ENCODE peak calls at places on chromosomes 2 and 18, in nine cellular contexts. T is IMR-90; W is PC-9; H is transverse colon; S is upper lobe of right lung; M is neural progenitor cell; N is effector memory CD4-positive, alpha-beta T cell; P is CD4-positive, alpha-beta memory T cell; X is SK-N-SH. L is an unnamed sample. For H3K27me3, the result is how much of the 10 kb centered on the place peaks cover.

GRCh38 chr2:96876811-96877437 is 7.0 kb upstream of the SEMA4C start:
- DNase-seq in T (no peak), W (no peak), H (no peak), S (no peak), M (no peak), N (no peak), P (no peak), X (no peak), L (no peak)

GRCh38 chr2:196798980-196799379 is 503 bp downstream of the GTF3C3 start:
- DNase-seq in T (no peak), W (no peak), H (no peak), S (no peak), M (peak), N (no peak), P (peak), X (peak), L (no peak)

GRCh38 chr2:203714112-203714511 is 7.7 kb downstream of the CD28 start:
- DNase-seq in T (no peak), W (no peak), H (no peak), S (no peak), M (no peak), N (no peak), P (no peak), X (no peak), L (no peak)

GRCh38 chr2:189115126-189115525 is 64.4 kb downstream of the COL5A2 start:
- DNase-seq in T (peak), W (no peak), H (no peak), S (no peak), M (no peak), N (no peak), P (no peak), X (no peak), L (no peak)

GRCh38 chr2:227717687-227718567 is at the start of gene SLC19A3:
- DNase-seq in T (peak), W (peak), H (peak), S (peak), M (peak), N (no peak), P (no peak), X (peak), L (peak)

GRCh38 chr2:120203341-120204021 is 19.7 kb downstream of the TMEM185B start:
- DNase-seq in T (no peak), W (no peak), H (no peak), S (peak), M (no peak), N (no peak), P (no peak), X (no peak), L (no peak)

GRCh38 chr2:8191427-8191826 is 490.4 kb upstream of the ID2 start:
- DNase-seq in T (peak), W (no peak), H (no peak), S (no peak), M (no peak), N (no peak), P (no peak), X (no peak), L (no peak)

GRCh38 chr18:10912790-10913560 is 236.4 kb downstream of the PIEZO2 start:
- DNase-seq in T (peak), W (no peak), H (no peak), S (no peak), M (no peak), N (no peak), P (no peak), X (no peak), L (no peak)

GRCh38 chr2:69695850-69696216 is 46.1 kb upstream of the ANXA4 start:
- DNase-seq in T (no peak), W (no peak), H (no peak), S (no peak), M (no peak), N (no peak), P (no peak), X (no peak), L (no peak)

GRCh38 chr2:23843051-23843976 is 83.6 kb downstream of the ATAD2B start:
- DNase-seq in T (peak), W (no peak), H (no peak), S (no peak), M (no peak), N (no peak), P (no peak), X (no peak), L (peak)

GRCh38 chr2:121650554-121650930 is 1.3 kb upstream of the CLASP1 start:
- DNase-seq in T (peak), W (peak), H (peak), S (no peak), M (peak), N (no peak), P (peak), X (peak), L (no peak)

GRCh38 chr18:22345733-22346132 is 72.0 kb downstream of the CTAGE1 start:
- DNase-seq in T (peak), W (no peak), H (no peak), S (no peak), M (no peak), N (no peak), P (no peak), X (no peak), L (no peak)

GRCh38 chr2:216680951-216681629 is 14.3 kb downstream of the IGFBP5 start:
- DNase-seq in T (peak), W (no peak), H (no peak), S (no peak), M (no peak), N (no peak), P (no peak), X (no peak), L (no peak)

GRCh38 chr2:182391443-182391842 is 35.4 kb downstream of the PDE1A start:
- DNase-seq in T (no peak), W (no peak), H (no peak), S (no peak), M (no peak), N (no peak), P (no peak), X (no peak), L (no peak)

GRCh38 chr2:182393361-182393760 is 33.5 kb downstream of the PDE1A start:
- DNase-seq in T (no peak), W (no peak), H (no peak), S (no peak), M (no peak), N (no peak), P (no peak), X (no peak), L (no peak)
- H3K27ac ChIP-seq in T (peak), W (no peak), H (no peak), S (no peak), M (no peak), N (no peak), P (no peak), X (no peak), L (no peak)

GRCh38 chr2:44957656-44958327 is 16.3 kb downstream of the SIX3 start:
- DNase-seq in T (no peak), W (no peak), H (no peak), S (no peak), M (no peak), N (no peak), P (no peak), X (no peak), L (no peak)

GRCh38 chr2:44954306-44954901 is 12.9 kb downstream of the SIX3 start:
- DNase-seq in T (no peak), W (no peak), H (no peak), S (no peak), M (no peak), N (no peak), P (no peak), X (no peak), L (no peak)

GRCh38 chr2:44954902-44955592 is 13.5 kb downstream of the SIX3 start:
- DNase-seq in T (no peak), W (no peak), H (no peak), S (no peak), M (peak), N (no peak), P (no peak), X (peak), L (no peak)

GRCh38 chr2:44956841-44957240 is 15.3 kb downstream of the SIX3 start:
- DNase-seq in T (no peak), W (no peak), H (no peak), S (no peak), M (no peak), N (no peak), P (no peak), X (no peak), L (no peak)

GRCh38 chr2:44955593-44956449 is 14.3 kb downstream of the SIX3 start:
- DNase-seq in T (peak), W (peak), H (peak), S (peak), M (peak), N (peak), P (peak), X (peak), L (peak)
- H3K4me3 ChIP-seq in T (no peak), W (peak), H (no peak), S (no peak), M (peak), N (no peak), P (no peak), X (peak), L (peak)

GRCh38 chr2:131036696-131037397 is 56.4 kb downstream of the FAM168B start:
- DNase-seq in T (no peak), W (no peak), H (no peak), S (no peak), M (no peak), N (no peak), P (no peak), X (no peak), L (no peak)

GRCh38 chr2:131035826-131036231 is 57.4 kb downstream of the FAM168B start:
- DNase-seq in T (no peak), W (no peak), H (no peak), S (no peak), M (no peak), N (no peak), P (no peak), X (peak), L (no peak)

GRCh38 chr2:131035112-131035825 is 58.0 kb downstream of the FAM168B start:
- DNase-seq in T (no peak), W (no peak), H (no peak), S (peak), M (no peak), N (no peak), P (no peak), X (peak), L (no peak)

GRCh38 chr2:131037398-131038257 is 55.6 kb downstream of the FAM168B start:
- DNase-seq in T (no peak), W (no peak), H (no peak), S (no peak), M (peak), N (no peak), P (no peak), X (peak), L (no peak)

DNA sequence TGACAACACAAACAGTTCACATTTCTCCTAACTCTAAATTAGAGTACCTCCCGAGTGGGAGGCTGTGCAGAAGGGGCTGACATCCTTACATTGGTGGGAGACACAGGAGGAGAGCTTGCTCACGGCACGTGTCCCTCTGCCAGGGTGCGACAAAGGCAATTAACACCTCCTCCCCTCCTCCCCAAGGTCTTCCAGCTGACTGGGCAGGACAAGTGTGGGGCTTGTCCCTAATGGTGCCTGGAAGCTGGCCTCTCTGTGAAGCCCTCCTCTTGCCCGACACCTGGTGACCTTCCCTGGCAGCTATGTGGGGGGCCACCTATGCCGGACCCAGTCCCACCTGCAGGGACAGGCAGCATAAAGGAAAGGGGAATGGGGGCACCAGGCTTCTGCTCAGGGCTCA is 57.0 kb downstream of the FAM168B start:
- DNase-seq in T (no peak), W (no peak), H (no peak), S (no peak), M (no peak), N (no peak), P (no peak), X (no peak), L (no peak)
- H3K27me3 ChIP-seq in T (under half), W (under half), H (half or more), S (under half), M (under half), N (under half), P (under half), X (under half), L (under half)

GRCh38 chr2:72956050-72956395 is 38.7 kb downstream of the EMX1 start:
- DNase-seq in T (no peak), W (no peak), H (no peak), S (no peak), M (no peak), N (no peak), P (no peak), X (no peak), L (no peak)

GRCh38 chr2:72955188-72956049 is 38.1 kb downstream of the EMX1 start:
- DNase-seq in T (no peak), W (no peak), H (no peak), S (no peak), M (peak), N (no peak), P (no peak), X (no peak), L (no peak)

GRCh38 chr2:72953976-72954375 is 36.7 kb downstream of the EMX1 start:
- DNase-seq in T (no peak), W (no peak), H (no peak), S (no peak), M (no peak), N (peak), P (peak), X (no peak), L (no peak)

GRCh38 chr2:72953528-72953927 is 36.2 kb downstream of the EMX1 start:
- DNase-seq in T (no peak), W (no peak), H (no peak), S (no peak), M (no peak), N (no peak), P (no peak), X (no peak), L (no peak)

DNA sequence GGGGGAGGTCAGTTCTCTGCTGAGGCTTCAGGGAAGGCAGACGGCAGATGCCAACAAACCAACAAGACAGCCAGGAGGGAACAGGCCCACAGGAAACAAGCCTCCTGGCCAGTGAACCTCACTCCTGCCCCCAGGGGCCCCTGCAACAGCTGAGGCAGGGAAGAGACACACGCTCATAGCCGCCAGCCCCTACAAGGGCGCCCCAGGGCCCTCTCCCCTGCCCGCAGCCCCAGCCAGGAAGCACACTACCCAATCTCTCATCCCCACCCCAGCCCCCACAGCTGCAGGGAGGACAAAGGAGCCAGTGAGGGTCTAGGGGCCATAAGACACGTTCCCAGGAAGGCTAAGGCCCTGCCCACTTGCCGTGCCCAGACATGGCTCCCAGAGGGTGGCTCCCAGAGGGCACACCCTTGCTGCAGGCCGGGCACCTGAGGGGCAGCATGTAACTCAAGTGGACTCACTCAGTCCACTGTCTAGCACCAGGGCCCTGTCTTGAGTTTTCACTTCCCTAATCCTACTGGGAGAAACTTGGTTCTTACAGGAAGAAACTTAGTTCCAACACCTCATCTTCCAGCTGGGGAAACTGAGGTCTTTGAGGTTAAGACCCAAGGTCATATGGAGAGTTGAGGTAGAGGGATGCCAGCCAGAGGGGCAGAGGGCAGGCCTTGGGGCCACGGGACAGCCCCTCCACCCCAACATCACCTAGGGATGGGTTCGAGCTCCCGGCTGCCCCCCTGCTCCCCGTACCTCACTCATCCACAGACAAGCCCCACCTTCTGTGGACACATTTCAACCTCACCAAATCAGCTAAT is 37.3 kb downstream of the EMX1 start:
- DNase-seq in T (no peak), W (no peak), H (no peak), S (no peak), M (peak), N (no peak), P (no peak), X (no peak), L (no peak)
- H3K27ac ChIP-seq in T (no peak), W (no peak), H (no peak), S (no peak), M (peak), N (no peak), P (peak), X (no peak), L (no peak)

GRCh38 chr2:231679906-231680283 is 28.4 kb upstream of the PTMA start:
- DNase-seq in T (no peak), W (no peak), H (no peak), S (no peak), M (peak), N (no peak), P (no peak), X (no peak), L (no peak)
- H3K4me3 ChIP-seq in T (no peak), W (peak), H (no peak), S (no peak), M (no peak), N (no peak), P (no peak), X (no peak), L (peak)

GRCh38 chr2:85753035-85753524 is 711 bp upstream of the ATOH8 start:
- DNase-seq in T (no peak), W (no peak), H (no peak), S (no peak), M (peak), N (no peak), P (no peak), X (no peak), L (no peak)
- H3K27me3 ChIP-seq in T (under half), W (half or more), H (under half), S (under half), M (half or more), N (under half), P (under half), X (under half), L (under half)

GRCh38 chr2:147386284-147386683 is 458.5 kb upstream of the ACVR2A start:
- DNase-seq in T (no peak), W (no peak), H (no peak), S (no peak), M (no peak), N (no peak), P (no peak), X (no peak), L (no peak)

GRCh38 chr2:147394179-147394790 is 450.5 kb upstream of the ACVR2A start:
- DNase-seq in T (no peak), W (no peak), H (no peak), S (no peak), M (no peak), N (no peak), P (no peak), X (no peak), L (no peak)

GRCh38 chr2:147389218-147389617 is 455.6 kb upstream of the ACVR2A start:
- DNase-seq in T (no peak), W (no peak), H (no peak), S (no peak), M (no peak), N (no peak), P (no peak), X (no peak), L (no peak)

GRCh38 chr2:147388217-147388616 is 456.6 kb upstream of the ACVR2A start:
- DNase-seq in T (no peak), W (no peak), H (no peak), S (no peak), M (no peak), N (no peak), P (no peak), X (no peak), L (no peak)

GRCh38 chr2:147390475-147390874 is 454.4 kb upstream of the ACVR2A start:
- DNase-seq in T (no peak), W (no peak), H (no peak), S (no peak), M (no peak), N (no peak), P (no peak), X (no peak), L (no peak)
- H3K27ac ChIP-seq in T (no peak), W (no peak), H (no peak), S (no peak), M (no peak), N (no peak), P (no peak), X (no peak), L (no peak)

GRCh38 chr2:42792583-42793313 is at the start of gene HAAO:
- DNase-seq in T (no peak), W (no peak), H (peak), S (peak), M (peak), N (no peak), P (no peak), X (peak), L (peak)

GRCh38 chr2:42794271-42795046 is 2.1 kb upstream of the HAAO start:
- DNase-seq in T (no peak), W (no peak), H (peak), S (no peak), M (peak), N (no peak), P (no peak), X (peak), L (no peak)

GRCh38 chr2:42795275-42795674 is 2.9 kb upstream of the HAAO start:
- DNase-seq in T (no peak), W (no peak), H (no peak), S (no peak), M (no peak), N (no peak), P (no peak), X (no peak), L (no peak)

GRCh38 chr2:42792087-42792582 is 248 bp downstream of the HAAO start:
- DNase-seq in T (no peak), W (no peak), H (no peak), S (no peak), M (no peak), N (no peak), P (no peak), X (peak), L (no peak)

GRCh38 chr2:42793314-42794270 is 1.2 kb upstream of the HAAO start:
- DNase-seq in T (no peak), W (no peak), H (no peak), S (no peak), M (peak), N (no peak), P (no peak), X (peak), L (no peak)
- H3K4me3 ChIP-seq in T (no peak), W (no peak), H (peak), S (peak), M (peak), N (peak), P (no peak), X (no peak), L (peak)

GRCh38 chr2:118830886-118831285 is 16.6 kb downstream of the EN1 start:
- DNase-seq in T (no peak), W (no peak), H (no peak), S (no peak), M (no peak), N (no peak), P (no peak), X (no peak), L (no peak)
- H3K27me3 ChIP-seq in T (under half), W (half or more), H (half or more), S (half or more), M (half or more), N (under half), P (under half), X (half or more), L (half or more)